ENCODE peak calls at places on chromosomes 11 and 22, in six cellular contexts. K is testis, V is left ventricle myocardium inferior, J is stomach, Q is heart right ventricle, R is colonic mucosa. O is an unnamed sample.

GRCh38 chr22:39266398-39267030 is 21.7 kb upstream of the PDGFB start:
- DNase-seq in K (peak; percentile 45), V (no peak), J (no peak), Q (no peak), R (no peak), O (no peak)

GRCh38 chr11:1341928-1342524 is 32.6 kb upstream of the TOLLIP start:
- DNase-seq in K (no peak), V (no peak), J (peak; percentile 24), Q (peak; percentile 32), R (peak; percentile 16), O (no peak)

GRCh38 chr22:48555606-48556005 is 1272.1 kb downstream of the BRD1 start:
- DNase-seq in K (no peak), V (no peak), J (no peak), Q (no peak), R (no peak), O (no peak)

GRCh38 chr11:20026629-20027545 is 133.4 kb downstream of the DBX1 start:
- DNase-seq in K (no peak), V (no peak), J (peak; percentile 32), Q (no peak), R (no peak), O (peak; percentile 85)

GRCh38 chr22:21816787-21817496 is 50.5 kb downstream of the MAPK1 start:
- DNase-seq in K (no peak), V (no peak), J (no peak), Q (peak; percentile 51), R (peak; percentile 18), O (no peak)

GRCh38 chr11:34174411-34175041 is 69.1 kb downstream of the NAT10 start:
- DNase-seq in K (peak; percentile 89), V (peak; percentile 84), J (peak; percentile 86), Q (peak; percentile 82), R (peak; percentile 86), O (no peak)

GRCh38 chr11:17767301-17767885 is 32.8 kb downstream of the KCNC1 start:
- DNase-seq in K (no peak), V (no peak), J (no peak), Q (no peak), R (no peak), O (no peak)

GRCh38 chr11:35040221-35040942 is 98.6 kb upstream of the CD44 start:
- DNase-seq in K (no peak), V (no peak), J (no peak), Q (no peak), R (no peak), O (no peak)

GRCh38 chr22:37403267-37403960 is 23.9 kb downstream of the ELFN2 start:
- DNase-seq in K (no peak), V (no peak), J (no peak), Q (no peak), R (no peak), O (no peak)

GRCh38 chr22:30891781-30892180 is 76.8 kb downstream of the MORC2 start:
- DNase-seq in K (no peak), V (no peak), J (no peak), Q (no peak), R (no peak), O (no peak)

GRCh38 chr22:27866136-27867091 is 52.6 kb downstream of the PITPNB start:
- DNase-seq in K (peak; percentile 74), V (no peak), J (peak; percentile 33), Q (peak; percentile 57), R (no peak), O (no peak)

GRCh38 chr11:14974021-14974698 is 2.0 kb upstream of the CALCA start:
- DNase-seq in K (no peak), V (no peak), J (no peak), Q (no peak), R (no peak), O (no peak)

GRCh38 chr22:28230682-28231081 is 311.6 kb upstream of the PITPNB start:
- DNase-seq in K (no peak), V (no peak), J (no peak), Q (no peak), R (no peak), O (no peak)

GRCh38 chr11:1546536-1547466 is 25.3 kb downstream of the DUSP8 start:
- DNase-seq in K (peak; percentile 45), V (no peak), J (peak; percentile 60), Q (peak; percentile 40), R (peak; percentile 61), O (no peak)

GRCh38 chr22:20807315-20807752 is 33.4 kb downstream of the SERPIND1 start:
- DNase-seq in K (no peak), V (no peak), J (no peak), Q (no peak), R (no peak), O (no peak)

GRCh38 chr22:50084085-50084484 is 1.1 kb downstream of the MLC1 start:
- DNase-seq in K (no peak), V (no peak), J (no peak), Q (no peak), R (no peak), O (no peak)

GRCh38 chr11:125701858-125702621 is 21.4 kb upstream of the ACRV1 start:
- DNase-seq in K (no peak), V (no peak), J (no peak), Q (no peak), R (no peak), O (no peak)

GRCh38 chr11:132245558-132246385 is 875.4 kb downstream of the NTM start:
- DNase-seq in K (no peak), V (no peak), J (no peak), Q (no peak), R (no peak), O (no peak)

GRCh38 chr11:132248585-132248984 is 878.2 kb downstream of the NTM start:
- DNase-seq in K (no peak), V (no peak), J (no peak), Q (no peak), R (no peak), O (no peak)

GRCh38 chr11:132242662-132243061 is 872.2 kb downstream of the NTM start:
- DNase-seq in K (no peak), V (no peak), J (no peak), Q (no peak), R (no peak), O (no peak)

GRCh38 chr11:132249256-132249655 is 878.8 kb downstream of the NTM start:
- DNase-seq in K (no peak), V (no peak), J (no peak), Q (no peak), R (no peak), O (no peak)

GRCh38 chr11:132244871-132245557 is 874.6 kb downstream of the NTM start:
- DNase-seq in K (no peak), V (no peak), J (no peak), Q (no peak), R (no peak), O (no peak)
- H3K4me3 ChIP-seq in K (no peak overlapping the region), V (no peak overlapping the region), J (no peak overlapping the region), Q (no peak overlapping the region), R (no peak overlapping the region), O (no peak overlapping the region)

DNA sequence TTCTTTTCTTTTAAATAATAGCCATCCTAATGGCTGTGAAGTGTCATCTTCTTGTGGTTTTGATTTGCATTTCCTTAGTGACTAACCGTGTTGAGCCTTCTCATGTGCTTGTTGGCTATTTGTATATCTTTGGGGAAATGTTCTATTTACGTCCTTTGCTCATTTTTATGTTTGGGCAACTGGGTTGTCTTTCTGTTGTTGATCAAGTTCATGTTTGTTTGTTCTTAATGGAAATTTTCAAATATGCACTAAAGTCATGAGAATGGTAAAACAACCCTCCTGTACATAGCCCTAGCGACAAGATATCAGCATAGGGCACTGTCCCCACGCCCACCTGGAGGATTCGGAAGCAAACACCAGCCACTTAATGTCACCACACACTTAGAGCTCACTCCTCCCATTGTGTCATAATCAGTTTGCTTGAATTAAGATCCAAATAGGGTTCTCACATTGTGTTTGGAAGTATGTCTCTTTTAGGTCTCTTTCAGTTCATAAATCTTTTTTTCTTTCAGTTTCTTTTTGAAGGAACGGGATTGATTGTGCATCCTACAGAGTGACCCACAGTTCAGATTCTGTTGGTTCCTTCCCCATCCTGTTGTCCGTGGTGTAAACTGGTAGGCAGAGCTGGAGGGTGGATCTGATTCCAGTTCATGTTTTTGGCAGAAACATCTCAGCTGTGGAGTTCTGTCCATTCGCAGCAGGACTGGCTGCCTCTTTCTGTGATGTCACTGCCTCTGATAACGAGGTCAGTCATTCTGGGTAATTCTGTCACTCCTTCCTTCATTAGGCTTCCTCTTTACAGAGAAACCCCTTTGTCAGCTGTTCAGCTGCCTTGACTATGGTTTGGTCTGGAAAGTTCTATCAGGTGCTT is 26.4 kb upstream of the ADORA2A start:
- DNase-seq in K (no peak), V (no peak), J (no peak), Q (no peak), R (no peak), O (no peak)
- H3K27ac ChIP-seq in K (no peak overlapping the region), V (peak overlapping the region; percentile 87), J (peak overlapping the region; percentile 45), Q (peak overlapping the region; percentile 83), R (peak overlapping the region; percentile 53), O (no peak overlapping the region)

GRCh38 chr11:73995731-73996130 is 13.1 kb upstream of the UCP2 start:
- DNase-seq in K (no peak), V (no peak), J (no peak), Q (no peak), R (no peak), O (no peak)

GRCh38 chr11:73991471-73992006 is 8.9 kb upstream of the UCP2 start:
- DNase-seq in K (no peak), V (no peak), J (no peak), Q (no peak), R (no peak), O (no peak)

GRCh38 chr11:73996161-73996747 is 12.6 kb downstream of the UCP3 start:
- DNase-seq in K (no peak), V (no peak), J (no peak), Q (no peak), R (peak; percentile 47), O (no peak)

GRCh38 chr11:73997120-73997772 is 11.6 kb downstream of the UCP3 start:
- DNase-seq in K (no peak), V (no peak), J (no peak), Q (no peak), R (no peak), O (no peak)

GRCh38 chr11:73995247-73995646 is 12.6 kb upstream of the UCP2 start:
- DNase-seq in K (no peak), V (no peak), J (no peak), Q (no peak), R (no peak), O (no peak)
- H3K4me1 ChIP-seq in K (no peaks in the 10 kb centered on the region), V (no peaks in the 10 kb centered on the region), J (no peaks in the 10 kb centered on the region), Q (no peaks in the 10 kb centered on the region), R (no peaks in the 10 kb centered on the region), O (no peaks in the 10 kb centered on the region)

GRCh38 chr11:127003260-127003981 is 2.9 kb upstream of the KIRREL3 start:
- DNase-seq in K (peak; percentile 45), V (no peak), J (no peak), Q (no peak), R (peak; percentile 29), O (no peak)

GRCh38 chr11:127000291-127000968 is at the start of gene KIRREL3:
- DNase-seq in K (peak; percentile 20), V (no peak), J (no peak), Q (no peak), R (no peak), O (no peak)

GRCh38 chr11:127002669-127003259 is 2.2 kb upstream of the KIRREL3 start:
- DNase-seq in K (no peak), V (no peak), J (no peak), Q (no peak), R (no peak), O (no peak)

GRCh38 chr11:126999366-126999765 is 1.2 kb downstream of the KIRREL3 start:
- DNase-seq in K (no peak), V (no peak), J (no peak), Q (no peak), R (no peak), O (no peak)

DNA sequence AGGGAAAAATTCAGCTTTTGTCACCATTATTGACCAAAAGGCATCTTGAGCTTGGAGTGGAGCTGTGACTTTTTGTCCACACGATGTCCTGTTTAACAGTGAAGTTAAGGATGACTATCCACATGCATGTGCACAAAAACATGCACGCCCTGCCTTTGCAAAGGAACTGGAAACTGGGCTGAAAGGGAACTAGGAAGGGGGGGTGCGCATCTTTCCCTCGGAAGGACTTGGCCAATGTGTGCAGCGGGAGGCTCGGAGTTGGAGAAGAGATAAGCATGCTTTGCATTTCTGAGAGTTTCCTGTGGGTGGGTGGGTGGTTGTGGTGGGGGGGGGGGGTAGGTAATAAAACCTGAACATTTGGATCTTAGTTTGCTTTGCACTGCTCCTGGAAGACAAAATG is 421 bp upstream of the KIRREL3 start:
- DNase-seq in K (no peak), V (no peak), J (no peak), Q (no peak), R (no peak), O (no peak)
- H3K4me3 ChIP-seq in K (no peak overlapping the region), V (peak overlapping the region; percentile 55), J (no peak overlapping the region), Q (no peak overlapping the region), R (peak overlapping the region; percentile 19), O (no peak overlapping the region)